ENCODE peak calls at places on chromosomes 4 and X, in six cellular contexts. I is foreskin keratinocyte; T is DND-41; P is heart right ventricle; B is CD8-positive, alpha-beta T cell; D is thoracic aorta. U is an unnamed sample.

GRCh38 chr4:70930530-70931256 is 28.5 kb downstream of the MOB1B start:
- ATAC-seq in I (no peak), T (no peak), P (no peak), B (no peak), D (no peak), U (no peak)

GRCh38 chrX:77061533-77061932 is 385.7 kb upstream of the FGF16 start:
- ATAC-seq in I (no peak), T (no peak), P (peak), B (no peak), D (no peak), U (no peak)

GRCh38 chr4:114237997-114238396 is 258.6 kb upstream of the ARSJ start:
- ATAC-seq in I (no peak), T (no peak), P (no peak), B (no peak), D (no peak), U (no peak)

GRCh38 chr4:48275247-48275646 is 5.6 kb upstream of the TEC start:
- ATAC-seq in I (peak), T (no peak), P (no peak), B (no peak), D (no peak), U (no peak)

GRCh38 chrX:45134303-45134702 is 66.4 kb downstream of the DIPK2B start:
- ATAC-seq in I (no peak), T (no peak), P (peak), B (no peak), D (no peak), U (no peak)

GRCh38 chr4:169439244-169439643 is 168.5 kb upstream of the SH3RF1 start:
- ATAC-seq in I (no peak), T (no peak), P (peak), B (no peak), D (no peak), U (no peak)

GRCh38 chr4:151766691-151767090 is 5.9 kb upstream of the GATB start:
- ATAC-seq in I (peak), T (no peak), P (no peak), B (peak), D (no peak), U (no peak)

GRCh38 chr4:70559216-70559830 is 32.7 kb upstream of the AMBN start:
- ATAC-seq in I (peak), T (peak), P (no peak), B (no peak), D (no peak), U (no peak)

GRCh38 chr4:149589826-149590225 is 225.8 kb downstream of the IQCM start:
- ATAC-seq in I (no peak), T (no peak), P (no peak), B (no peak), D (no peak), U (no peak)

GRCh38 chrX:107485019-107485418 is 35.6 kb downstream of the FRMPD3 start:
- ATAC-seq in I (no peak), T (no peak), P (no peak), B (no peak), D (no peak), U (no peak)

GRCh38 chr4:100306018-100306417 is 115.8 kb upstream of the DDIT4L start:
- ATAC-seq in I (no peak), T (no peak), P (no peak), B (no peak), D (no peak), U (no peak)

GRCh38 chrX:25191403-25191802 is 175.6 kb upstream of the ARX start:
- ATAC-seq in I (no peak), T (no peak), P (no peak), B (no peak), D (no peak), U (no peak)

GRCh38 chrX:123771449-123772064 is 38.7 kb upstream of the THOC2 start:
- ATAC-seq in I (no peak), T (no peak), P (no peak), B (no peak), D (no peak), U (no peak)

GRCh38 chr4:26141916-26142638 is 178.7 kb upstream of the RBPJ start:
- ATAC-seq in I (no peak), T (no peak), P (peak), B (no peak), D (no peak), U (peak)

GRCh38 chr4:52250124-52250523 is 199.0 kb downstream of the SPATA18 start:
- ATAC-seq in I (no peak), T (no peak), P (peak), B (no peak), D (peak), U (peak)

GRCh38 chr4:171142045-171142444 is 671.2 kb upstream of the GALNTL6 start:
- ATAC-seq in I (no peak), T (no peak), P (no peak), B (no peak), D (no peak), U (no peak)

GRCh38 chr4:16237715-16238114 is 11.4 kb upstream of the TAPT1 start:
- ATAC-seq in I (no peak), T (no peak), P (peak), B (no peak), D (no peak), U (peak)

GRCh38 chr4:146132445-146132844 is 43.1 kb upstream of the LSM6 start:
- ATAC-seq in I (peak), T (no peak), P (no peak), B (no peak), D (no peak), U (no peak)

GRCh38 chrX:2689773-2690666 is 1.1 kb upstream of the CD99 start:
- ATAC-seq in I (peak), T (no peak), P (peak), B (no peak), D (no peak), U (no peak)

GRCh38 chr4:71231073-71231752 is 107.6 kb upstream of the SLC4A4 start:
- ATAC-seq in I (peak), T (peak), P (peak), B (no peak), D (peak), U (peak)

GRCh38 chr4:169723207-169723606 is 34.5 kb downstream of the HPF1 start:
- ATAC-seq in I (no peak), T (peak), P (no peak), B (no peak), D (no peak), U (no peak)

GRCh38 chr4:6369924-6370645 is 100.4 kb downstream of the WFS1 start:
- ATAC-seq in I (no peak), T (no peak), P (no peak), B (no peak), D (no peak), U (no peak)

DNA sequence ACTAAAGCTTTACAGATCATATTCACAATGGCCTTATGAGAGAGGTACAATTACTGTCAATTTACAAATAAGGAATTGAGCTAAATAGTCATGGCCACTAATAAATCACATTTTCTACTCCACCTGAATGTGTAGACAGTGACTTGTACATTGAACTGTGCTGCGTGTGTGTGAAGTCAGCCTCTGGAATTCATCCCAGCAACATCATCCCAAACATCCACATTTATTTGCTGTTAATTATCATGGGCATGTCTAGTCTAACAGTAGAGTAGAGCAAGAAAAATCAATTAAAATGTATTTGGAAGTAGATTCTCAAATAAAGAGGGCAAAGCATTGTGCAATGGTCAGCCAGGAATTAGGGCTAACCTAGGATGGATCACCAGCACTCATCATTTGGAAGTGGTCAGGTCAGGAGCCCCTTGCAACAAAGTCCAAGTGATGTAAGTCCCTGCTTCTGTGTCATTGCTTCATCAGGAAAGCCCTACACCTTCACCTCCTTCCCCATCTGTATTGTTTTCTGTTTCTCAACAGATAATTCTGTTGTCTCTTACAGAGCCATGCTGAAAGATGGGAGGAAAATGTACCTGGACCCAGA is 4.8 kb upstream of the PF4V1 start:
- ATAC-seq in I (no peak), T (no peak), P (no peak), B (no peak), D (no peak), U (no peak)
- TF ChIP-seq CTCF in I (no peak), T (no peak), P (no peak), B (no peak), D (no peak), U (no peak)

GRCh38 chrX:63932006-63932405 is 147.0 kb upstream of the ARHGEF9 start:
- ATAC-seq in I (no peak), T (no peak), P (no peak), B (no peak), D (no peak), U (no peak)
- TF ChIP-seq CTCF in I (no peak), T (no peak), P (no peak), B (no peak), D (no peak), U (no peak)

GRCh38 chrX:42619068-42619467 is 158.9 kb downstream of the PPP1R2C start:
- ATAC-seq in I (no peak), T (peak), P (no peak), B (no peak), D (no peak), U (no peak)

GRCh38 chrX:42616981-42617380 is 161.0 kb downstream of the PPP1R2C start:
- ATAC-seq in I (no peak), T (no peak), P (no peak), B (no peak), D (no peak), U (no peak)

DNA sequence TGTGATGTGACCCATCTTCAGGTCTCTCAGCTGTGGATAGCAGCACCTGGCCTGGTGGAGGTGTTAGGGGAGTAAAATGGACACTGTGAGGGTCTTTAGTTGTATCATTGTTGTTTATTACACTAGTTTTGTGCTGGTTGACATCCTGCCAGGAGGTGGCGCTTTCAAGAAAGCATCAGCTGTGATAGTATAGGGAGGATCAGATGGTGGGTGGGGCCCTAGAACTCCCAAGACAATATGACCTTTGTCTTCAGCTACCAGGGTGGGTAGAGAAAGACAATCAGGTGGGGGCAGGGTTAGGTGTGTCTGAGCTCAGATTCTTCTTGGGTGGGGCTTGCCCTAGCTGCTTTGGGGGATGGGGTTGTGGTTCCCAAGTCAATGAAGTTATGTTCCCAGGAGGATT is 162.8 kb downstream of the PPP1R2C start:
- ATAC-seq in I (peak), T (no peak), P (no peak), B (no peak), D (no peak), U (no peak)
- TF ChIP-seq CTCF in I (peak), T (peak), P (no peak), B (no peak), D (no peak), U (no peak)

GRCh38 chrX:72110051-72110926 is 21.4 kb downstream of the RTL5 start:
- ATAC-seq in I (no peak), T (no peak), P (no peak), B (no peak), D (no peak), U (no peak)
- TF ChIP-seq CTCF in I (no peak), T (no peak), P (no peak), B (no peak), D (no peak), U (no peak)